ENCODE peak calls at places on chromosome 15, in six cellular contexts. T is GOT3, N is nephron progenitor cell, R is GM04503, P is HTR-8/SVneo, S is dorsolateral prefrontal cortex. W is an unnamed sample.

GRCh38 chr15:58444056-58444455 is 12.3 kb downstream of the LIPC start:
- DNase-seq in P (no peak), T (no peak), R (no peak), S (no peak), N (no peak), W (no peak)

GRCh38 chr15:94747510-94747909 is 516.1 kb downstream of the MCTP2 start:
- DNase-seq in R (no peak), T (no peak), S (no peak), N (peak; percentile 22), P (no peak), W (no peak)

GRCh38 chr15:69095280-69095679 is 65.2 kb upstream of the GLCE start:
- DNase-seq in R (no peak), T (no peak), S (no peak), N (no peak), P (no peak), W (no peak)

GRCh38 chr15:79282371-79283251 is at the start of gene ANKRD34C:
- DNase-seq in P (no peak), N (peak; percentile 43), R (no peak), S (peak; percentile 65), T (no peak), W (no peak)

GRCh38 chr15:100802421-100803157 is 77.0 kb upstream of the ALDH1A3 start:
- DNase-seq in N (no peak), P (no peak), S (no peak), T (no peak), R (no peak), W (no peak)

GRCh38 chr15:29050870-29051269 is 165.1 kb downstream of the APBA2 start:
- DNase-seq in N (no peak), T (no peak), R (no peak), P (no peak), S (no peak), W (peak; percentile 62)

GRCh38 chr15:25248583-25249235 is 190.1 kb downstream of the UBE3A start:
- DNase-seq in P (no peak), N (no peak), T (no peak), R (no peak), S (peak; percentile 28), W (no peak)

GRCh38 chr15:85329561-85330421 is 50.6 kb upstream of the AKAP13 start:
- DNase-seq in N (no peak), S (no peak), R (no peak), P (no peak), T (no peak), W (peak; percentile 69)